ENCODE peak calls at places on chromosomes 1 and 21, in seven cellular contexts. Q, X, K, F, R, P and J are unnamed samples.

GRCh38 chr1:152247316-152247715 is 23.3 kb upstream of the HRNR start:
- DNase-seq in P (no peak), Q (no peak), X (no peak), R (no peak), K (no peak), F (no peak), J (no peak)

GRCh38 chr1:234520908-234521801 is 42.2 kb upstream of the TARBP1 start:
- DNase-seq in K (no peak), X (no peak), P (peak), Q (no peak), F (no peak), R (peak), J (no peak)

GRCh38 chr1:201807958-201808632 is 20.9 kb upstream of the IPO9 start:
- DNase-seq in F (no peak), P (peak), X (no peak), R (no peak), Q (no peak), K (no peak), J (no peak)

GRCh38 chr1:202162418-202163280 is 2.2 kb upstream of the PTPN7 start:
- DNase-seq in K (no peak), Q (no peak), X (peak), P (no peak), R (no peak), F (no peak), J (peak)

GRCh38 chr1:74913978-74914377 is 181.0 kb downstream of the TYW3 start:
- DNase-seq in Q (no peak), R (no peak), P (no peak), K (no peak), F (no peak), X (no peak), J (no peak)

GRCh38 chr1:19710825-19711611 is 46.3 kb downstream of the HTR6 start:
- DNase-seq in F (no peak), X (no peak), K (no peak), R (no peak), Q (no peak), P (no peak), J (no peak)

GRCh38 chr21:16419188-16419874 is 689.5 kb downstream of the USP25 start:
- DNase-seq in X (no peak), F (peak), Q (no peak), P (peak), R (peak), K (peak), J (peak)

GRCh38 chr1:118247593-118247992 is 62.6 kb upstream of the SPAG17 start:
- DNase-seq in F (no peak), Q (peak), K (no peak), X (no peak), R (no peak), P (no peak), J (peak)

GRCh38 chr1:43348343-43348808 is 10.4 kb upstream of the CDC20 start:
- DNase-seq in F (no peak), X (no peak), Q (peak), K (no peak), P (no peak), R (no peak), J (no peak)

GRCh38 chr1:234608720-234609527 is 1.1 kb downstream of the IRF2BP2 start:
- DNase-seq in Q (no peak), R (peak), P (no peak), X (peak), F (peak), K (no peak), J (no peak)

GRCh38 chr1:246450485-246451251 is 56.4 kb downstream of the SMYD3 start:
- DNase-seq in X (no peak), K (no peak), Q (peak), R (no peak), F (peak), P (no peak), J (peak)

GRCh38 chr1:29197590-29197924 is 15.9 kb upstream of the SRSF4 start:
- DNase-seq in Q (peak), P (no peak), X (no peak), F (no peak), K (no peak), R (peak), J (peak)

GRCh38 chr21:39317134-39318090 is 4.0 kb upstream of the BRWD1 start:
- DNase-seq in R (no peak), Q (no peak), P (no peak), F (no peak), X (no peak), K (no peak), J (no peak)

GRCh38 chr1:40703316-40703715 is 11.8 kb downstream of the NFYC start:
- DNase-seq in Q (no peak), X (no peak), P (no peak), K (no peak), R (no peak), F (peak), J (no peak)

GRCh38 chr1:203521812-203522211 is 27.9 kb downstream of the OPTC start:
- DNase-seq in K (no peak), X (no peak), F (no peak), Q (no peak), R (no peak), P (no peak), J (no peak)

GRCh38 chr1:43065191-43065590 is 106.5 kb upstream of the SLC2A1 start:
- DNase-seq in P (no peak), F (no peak), X (no peak), Q (no peak), R (no peak), K (peak), J (no peak)

GRCh38 chr1:91619881-91620280 is 119.2 kb downstream of the CDC7 start:
- DNase-seq in R (no peak), Q (no peak), X (no peak), F (no peak), K (no peak), P (no peak), J (no peak)

GRCh38 chr1:62544570-62544969 is 52.8 kb upstream of the ANGPTL3 start:
- DNase-seq in F (no peak), R (no peak), P (no peak), K (no peak), X (no peak), Q (no peak), J (no peak)
- TF ChIP-seq POLR2A in F (no peak), R (no peak), P (no peak), K (no peak), X (no peak), Q (no peak), J (no peak)

DNA sequence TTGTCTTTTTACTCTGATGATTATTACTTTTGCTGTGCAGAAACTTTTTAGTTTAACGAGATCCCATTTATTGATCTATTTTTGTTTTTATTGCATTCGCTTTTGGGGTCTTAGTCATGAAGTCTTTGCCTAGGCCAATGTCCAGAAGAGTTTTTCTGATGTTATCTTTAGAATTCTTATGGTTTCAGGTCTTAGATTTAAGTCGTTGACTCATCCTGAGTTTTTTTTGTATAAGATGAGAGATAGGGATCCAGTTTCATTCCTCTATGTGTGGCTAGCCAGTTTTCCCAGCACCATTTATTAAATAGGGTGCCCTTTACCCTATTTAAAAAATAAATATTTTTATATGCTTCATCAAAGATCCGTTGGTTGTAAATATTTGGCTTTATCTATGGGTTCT is 13.2 kb downstream of the MAN1C1 start:
- DNase-seq in P (no peak), F (no peak), Q (no peak), X (no peak), R (no peak), K (no peak), J (no peak)
- H3K4me3 ChIP-seq in P (no peak), F (no peak), Q (no peak), X (no peak), R (no peak), K (no peak), J (no peak)

GRCh38 chr1:205449750-205450443 is 5.9 kb downstream of the BLACAT1 start:
- DNase-seq in X (no peak), F (no peak), Q (peak), P (no peak), R (peak), K (no peak), J (peak)
- TF ChIP-seq POLR2A in X (no peak), F (no peak), Q (no peak), P (no peak), R (no peak), K (no peak), J (no peak)

GRCh38 chr1:89762431-89762800 is 58.4 kb upstream of the LRRC8D start:
- DNase-seq in Q (no peak), P (no peak), X (no peak), K (no peak), R (no peak), F (no peak), J (no peak)
- H3K4me3 ChIP-seq in Q (no peak), P (peak), X (peak), K (no peak), R (peak), F (no peak), J (peak)

GRCh38 chr1:1157426-1157913 is 16.2 kb upstream of the TTLL10 start:
- DNase-seq in K (peak), F (peak), P (peak), Q (peak), X (peak), R (peak), J (peak)
- TF ChIP-seq POLR2A in K (peak), F (no peak), P (peak), Q (peak), X (peak), R (no peak), J (no peak)

GRCh38 chr21:45984584-45985095 is 3.1 kb downstream of the COL6A1 start:
- DNase-seq in Q (no peak), K (no peak), F (no peak), X (no peak), P (no peak), R (no peak), J (no peak)
- H3K4me3 ChIP-seq in Q (no peak), K (no peak), F (no peak), X (no peak), P (no peak), R (peak), J (no peak)

DNA sequence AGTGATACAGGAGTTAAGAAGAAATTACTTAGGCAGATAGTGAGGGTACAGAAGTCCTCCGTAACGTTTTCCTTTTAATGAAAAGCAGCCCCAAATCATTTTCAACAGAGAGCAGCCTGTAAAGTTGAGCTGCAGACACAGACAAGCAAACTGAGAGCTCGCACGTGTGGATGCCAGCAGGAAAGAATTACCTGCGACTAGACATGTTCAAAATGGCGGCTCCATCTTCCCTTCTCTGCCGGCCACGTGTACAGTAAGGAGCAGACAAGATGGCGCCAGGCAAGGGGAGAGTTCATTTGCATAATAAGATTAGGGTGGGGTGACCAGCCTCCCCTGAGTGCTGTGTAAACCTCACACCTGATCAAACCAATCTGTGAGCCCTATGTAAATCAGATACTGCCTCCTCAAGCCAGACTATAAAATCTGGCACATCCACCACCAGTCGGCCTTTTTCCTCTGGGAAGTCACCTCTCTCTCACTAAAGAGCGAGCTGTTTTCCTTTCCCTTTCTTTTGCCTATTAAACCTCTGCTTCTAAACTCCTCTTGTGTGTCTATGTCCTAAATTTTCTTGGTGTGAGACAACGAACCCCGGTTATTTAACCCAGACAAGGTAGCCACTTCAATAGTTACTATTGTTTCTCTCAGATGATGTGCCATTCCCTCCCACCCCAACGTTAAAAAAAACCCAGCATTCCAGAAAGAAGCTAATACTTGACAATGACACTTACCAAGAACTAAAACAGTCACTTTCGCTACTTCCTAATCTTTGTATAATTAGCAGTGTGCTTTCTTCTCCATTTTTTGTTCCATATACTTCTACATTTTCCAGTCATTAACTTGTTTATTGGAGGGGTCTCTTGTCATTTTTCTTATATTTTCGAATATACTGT is 27.4 kb downstream of the DUSP10 start:
- DNase-seq in X (no peak), K (no peak), P (no peak), Q (no peak), F (no peak), R (no peak), J (peak)
- TF ChIP-seq POLR2A in X (no peak), K (no peak), P (no peak), Q (no peak), F (no peak), R (no peak), J (no peak)

DNA sequence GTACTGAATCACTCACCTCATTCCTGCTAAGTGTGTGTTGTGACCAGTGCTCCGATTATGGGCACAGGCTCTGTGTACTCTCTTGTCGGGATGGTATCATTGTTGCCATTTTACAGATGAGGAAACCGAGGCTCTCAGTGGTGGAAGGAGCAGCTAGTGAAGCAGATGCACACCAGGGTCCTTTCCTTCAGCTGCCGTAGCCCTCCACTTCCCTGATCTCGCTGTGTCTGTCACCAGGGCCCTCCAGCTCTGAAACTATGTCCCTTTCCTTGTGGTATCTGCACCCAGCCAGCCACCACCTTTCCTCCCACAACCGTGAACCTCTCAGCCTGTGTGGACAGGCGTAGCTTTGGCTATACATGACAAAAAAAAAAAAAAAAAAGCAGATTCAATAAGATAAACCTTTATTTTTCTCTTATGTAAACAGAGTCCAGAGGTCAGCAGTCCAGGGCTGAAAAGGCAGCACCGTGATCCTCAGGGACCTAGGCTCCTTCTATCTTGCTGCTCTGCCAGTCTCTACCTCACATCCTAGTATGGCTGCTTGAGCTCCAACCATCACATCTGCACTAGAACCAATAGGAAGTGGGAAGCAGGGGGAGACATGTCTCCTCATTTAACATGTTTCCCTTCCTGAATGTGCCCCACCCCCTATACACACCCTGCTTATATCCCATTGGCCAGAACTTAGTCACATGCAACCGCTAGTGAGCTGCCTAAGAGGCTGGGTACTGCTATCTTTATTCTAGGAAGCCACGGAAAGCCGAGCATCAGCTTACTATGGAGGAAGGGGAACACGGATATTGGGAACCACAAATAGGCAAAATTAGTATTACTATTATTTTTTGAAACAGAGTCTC is 44.3 kb downstream of the TMEM51 start:
- DNase-seq in F (peak), K (no peak), Q (no peak), R (no peak), P (no peak), X (no peak), J (no peak)
- H3K4me3 ChIP-seq in F (no peak), K (no peak), Q (no peak), R (no peak), P (no peak), X (no peak), J (no peak)

DNA sequence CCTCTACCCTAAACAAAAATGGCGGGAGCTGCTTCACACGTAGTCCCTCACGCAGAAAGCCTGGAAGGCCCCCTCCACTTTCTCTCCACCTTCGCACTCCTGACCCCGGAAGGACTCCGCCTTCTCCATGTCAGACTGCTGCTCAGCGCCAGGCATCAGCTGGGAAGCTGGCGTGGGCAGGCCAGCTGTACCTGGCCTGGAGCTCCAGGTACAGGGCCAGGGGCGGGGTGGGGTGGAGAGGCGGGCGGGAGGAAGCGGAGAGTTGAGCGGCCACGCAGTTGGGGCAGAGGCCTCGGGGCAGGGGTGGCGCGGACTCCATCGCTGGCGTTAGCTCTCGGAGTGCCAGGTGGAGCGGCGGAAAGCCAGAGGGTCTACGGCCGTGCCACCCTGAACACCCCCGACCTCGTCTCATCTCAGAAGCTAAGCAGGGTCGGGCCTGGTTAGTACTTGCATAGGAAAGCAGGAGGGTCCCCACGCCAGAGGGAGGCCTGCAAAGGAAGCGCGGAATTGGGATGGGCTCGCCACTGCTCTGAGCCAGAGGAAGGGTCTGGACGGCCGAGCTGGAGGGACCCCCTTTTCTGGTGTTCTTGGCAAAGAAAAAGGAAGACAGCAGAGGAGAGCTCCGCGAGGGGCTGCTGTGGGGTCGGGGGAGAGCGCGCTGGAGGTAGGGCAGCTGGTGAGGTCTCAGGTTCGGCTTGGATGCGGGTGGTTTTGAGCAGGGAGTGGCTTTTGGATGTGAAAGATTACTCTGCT is at the start of gene MIGA1:
- DNase-seq in F (peak), X (peak), R (peak), P (peak), Q (peak), K (peak), J (peak)
- TF ChIP-seq POLR2A in F (no peak), X (peak), R (no peak), P (no peak), Q (peak), K (no peak), J (no peak)